ENCODE peak calls at places on chromosomes 1 and 21, in four cellular contexts. T is aorta, O is A673, X is T-helper 2 cell. E is an unnamed sample.

GRCh38 chr1:207826557-207827487 is 75.0 kb downstream of the CD46 start:
- DNase-seq in X (no peak), O (no peak), T (no peak), E (no peak)

GRCh38 chr1:1001631-1002300 is 1.9 kb upstream of the HES4 start:
- DNase-seq in T (peak), X (peak), O (peak), E (peak)

GRCh38 chr1:1470626-1471388 is 758 bp upstream of the ATAD3B start:
- DNase-seq in T (no peak), O (no peak), X (no peak), E (no peak)

GRCh38 chr1:189669846-189670245 is 807.8 kb downstream of the BRINP3 start:
- DNase-seq in O (no peak), X (no peak), T (no peak), E (no peak)

GRCh38 chr1:193348126-193349045 is 162.0 kb upstream of the B3GALT2 start:
- DNase-seq in X (no peak), O (peak), T (no peak), E (no peak)

GRCh38 chr1:205451759-205452164 is 4.1 kb downstream of the BLACAT1 start:
- DNase-seq in X (no peak), T (no peak), O (no peak), E (no peak)

GRCh38 chr1:1164361-1164700 is 9.3 kb upstream of the TTLL10 start:
- DNase-seq in O (no peak), T (no peak), X (no peak), E (no peak)

GRCh38 chr1:71521655-71522264 is 440.9 kb upstream of the ZRANB2 start:
- DNase-seq in X (no peak), T (no peak), O (peak), E (no peak)

GRCh38 chr1:181508486-181509165 is 25.3 kb downstream of the CACNA1E start:
- DNase-seq in X (no peak), T (no peak), O (no peak), E (no peak)

GRCh38 chr1:175504875-175505555 is 238.4 kb downstream of the TNR start:
- DNase-seq in X (no peak), T (no peak), O (no peak), E (no peak)

GRCh38 chr1:20328201-20328600 is 37.5 kb downstream of the VWA5B1 start:
- DNase-seq in X (no peak), O (no peak), T (no peak), E (no peak)

GRCh38 chr1:90236493-90236892 is 241.6 kb downstream of the ZNF326 start:
- DNase-seq in X (no peak), O (no peak), T (no peak), E (no peak)

GRCh38 chr1:185644531-185644930 is 89.7 kb upstream of the HMCN1 start:
- DNase-seq in X (no peak), T (no peak), O (no peak), E (no peak)

GRCh38 chr21:36747815-36748381 is 49.0 kb downstream of the SIM2 start:
- DNase-seq in T (no peak), X (no peak), O (peak), E (no peak)

GRCh38 chr1:97160796-97161195 is 439.2 kb downstream of the PTBP2 start:
- DNase-seq in O (peak), T (no peak), X (no peak), E (no peak)

GRCh38 chr1:198605880-198606458 is 32.9 kb upstream of the PTPRC start:
- DNase-seq in O (no peak), X (no peak), T (no peak), E (peak)

GRCh38 chr1:109309347-109309746 is 2.5 kb upstream of the MYBPHL start:
- DNase-seq in T (no peak), X (no peak), O (no peak), E (no peak)

GRCh38 chr1:39632491-39633417 is 6.7 kb downstream of the HEYL start:
- DNase-seq in T (peak), O (no peak), X (no peak), E (no peak)

GRCh38 chr1:47424336-47424982 is 8.4 kb downstream of the FOXE3 start:
- DNase-seq in T (no peak), O (peak), X (no peak), E (no peak)

GRCh38 chr1:19765623-19766022 is 34.1 kb downstream of the TMCO4 start:
- DNase-seq in O (peak), T (no peak), X (no peak), E (no peak)

GRCh38 chr1:21594935-21595897 is 73.9 kb downstream of the RAP1GAP start:
- DNase-seq in X (no peak), O (peak), T (peak), E (peak)

GRCh38 chr1:227450489-227450888 is 112.9 kb upstream of the ZNF678 start:
- DNase-seq in T (no peak), X (no peak), O (no peak), E (no peak)

GRCh38 chr21:43355196-43355924 is 71.6 kb downstream of the SIK1 start:
- DNase-seq in T (no peak), O (peak), X (no peak), E (no peak)

GRCh38 chr1:150151291-150152181 is 1.8 kb downstream of the PLEKHO1 start:
- DNase-seq in O (no peak), X (peak), T (no peak), E (no peak)

GRCh38 chr1:59433440-59433813 is 136.5 kb downstream of the FGGY start:
- DNase-seq in X (no peak), T (no peak), O (no peak), E (no peak)

GRCh38 chr1:172117800-172118199 is 276.5 kb downstream of the DNM3 start:
- DNase-seq in O (no peak), X (no peak), T (no peak), E (no peak)

GRCh38 chr1:17887646-17888395 is 132.7 kb downstream of the ACTL8 start:
- DNase-seq in T (no peak), X (no peak), O (no peak), E (no peak)

GRCh38 chr1:59669752-59670312 is 144.9 kb upstream of the HOOK1 start:
- DNase-seq in T (peak), O (peak), X (no peak), E (no peak)

GRCh38 chr1:82721702-82722101 is 921.0 kb downstream of the ADGRL2 start:
- DNase-seq in O (no peak), T (no peak), X (no peak), E (no peak)

GRCh38 chr1:109639063-109639840 is 16.6 kb upstream of the GSTM4 start:
- DNase-seq in X (no peak), O (no peak), T (no peak), E (no peak)

GRCh38 chr1:31531177-31532000 is 44.9 kb upstream of the TINAGL1 start:
- DNase-seq in O (peak), X (no peak), T (no peak), E (no peak)

GRCh38 chr21:45266518-45267389 is 20.9 kb downstream of the POFUT2 start:
- DNase-seq in X (no peak), T (peak), O (no peak), E (no peak)

GRCh38 chr1:16180291-16180824 is 24.5 kb upstream of the EPHA2 start:
- DNase-seq in O (peak), T (no peak), X (no peak), E (no peak)

GRCh38 chr1:9316080-9316444 is 23.4 kb downstream of the SPSB1 start:
- DNase-seq in O (no peak), X (no peak), T (no peak), E (no peak)

GRCh38 chr1:44636067-44636466 is 38.2 kb downstream of the TMEM53 start:
- DNase-seq in T (no peak), X (no peak), O (no peak), E (no peak)

GRCh38 chr1:216528816-216529215 is 105.6 kb upstream of the USH2A start:
- DNase-seq in T (no peak), O (no peak), X (no peak), E (no peak)

GRCh38 chr1:23869818-23870217 is 1.7 kb upstream of the FUCA1 start:
- DNase-seq in X (no peak), O (no peak), T (no peak), E (no peak)

E was measured in left lung.